ENCODE peak calls at places on chromosomes 5 and 9, in six cellular contexts. L is mesenchymal stem cell, A is IMR-90, X is neuronal stem cell, I is trophoblast cell, U is H9. F is an unnamed sample.

GRCh38 chr9:136352682-136353081 is 10.9 kb downstream of the DNLZ start:
- DNase-seq in X (no peak), L (no peak), A (no peak), U (no peak), I (no peak), F (no peak)

GRCh38 chr9:89770779-89771178 is 166.0 kb downstream of the GADD45G start:
- DNase-seq in A (no peak), U (no peak), I (no peak), L (no peak), X (no peak), F (no peak)

GRCh38 chr5:16983022-16983639 is 47.0 kb upstream of the MYO10 start:
- DNase-seq in U (no peak), A (no peak), X (no peak), L (peak; percentile 55), I (no peak), F (no peak)

GRCh38 chr5:149387982-149388381 is 8.9 kb upstream of the IL17B start:
- DNase-seq in X (no peak), I (no peak), L (peak; percentile 91), A (peak; percentile 84), U (no peak), F (no peak)

GRCh38 chr5:17265041-17265440 is 47.6 kb downstream of the BASP1 start:
- DNase-seq in I (no peak), A (no peak), L (no peak), X (no peak), U (no peak), F (no peak)

GRCh38 chr5:77679791-77680190 is 41.3 kb upstream of the OTP start:
- DNase-seq in A (peak; percentile 57), X (no peak), L (peak; percentile 22), I (peak; percentile 44), U (no peak), F (no peak)

GRCh38 chr9:33187519-33188218 is 20.5 kb upstream of the B4GALT1 start:
- DNase-seq in L (no peak), U (no peak), X (no peak), A (peak; percentile 79), I (no peak), F (peak; percentile 55)

GRCh38 chr5:218457-219289 is 553 bp downstream of the SDHA start:
- DNase-seq in I (peak; percentile 37), A (peak; percentile 19), X (peak; percentile 24), L (peak; percentile 57), U (no peak), F (peak; percentile 39)

GRCh38 chr5:83718195-83718825 is 2.3 kb downstream of the HAPLN1 start:
- DNase-seq in A (peak; percentile 73), L (peak; percentile 80), U (peak; percentile 50), I (peak; percentile 12), X (peak; percentile 57), F (peak; percentile 84)

GRCh38 chr5:66958126-66958983 is 238.2 kb downstream of the CD180 start:
- DNase-seq in X (no peak), L (peak; percentile 49), I (no peak), U (no peak), A (peak; percentile 80), F (peak; percentile 45)

GRCh38 chr9:75054373-75055001 is 26.4 kb upstream of the CARNMT1 start:
- DNase-seq in X (no peak), A (peak; percentile 25), L (no peak), U (no peak), I (peak; percentile 42), F (no peak)

GRCh38 chr5:39191216-39191615 is 28.1 kb downstream of the FYB1 start:
- DNase-seq in X (no peak), A (no peak), I (no peak), U (no peak), L (no peak), F (no peak)

GRCh38 chr9:75452512-75452911 is 364.2 kb downstream of the OSTF1 start:
- DNase-seq in U (no peak), X (no peak), I (no peak), A (no peak), L (no peak), F (no peak)

GRCh38 chr5:151880304-151880703 is 44.3 kb downstream of the GLRA1 start:
- DNase-seq in I (no peak), A (no peak), U (no peak), L (no peak), X (no peak), F (no peak)

GRCh38 chr5:145350501-145350900 is 484.6 kb downstream of the PRELID2 start:
- DNase-seq in A (peak; percentile 85), X (no peak), U (no peak), L (no peak), I (no peak), F (no peak)

GRCh38 chr9:135476561-135476960 is 3.0 kb upstream of the PPP1R26 start:
- DNase-seq in X (no peak), L (no peak), U (no peak), I (no peak), A (no peak), F (no peak)

GRCh38 chr9:524008-524407 is 309.3 kb downstream of the DOCK8 start:
- DNase-seq in L (no peak), U (no peak), A (no peak), I (no peak), X (no peak), F (no peak)

GRCh38 chr5:58717303-58718012 is 134.6 kb downstream of the RAB3C start:
- DNase-seq in A (no peak), L (no peak), U (peak; percentile 34), I (no peak), X (no peak), F (peak; percentile 37)

GRCh38 chr5:172509405-172509781 is 55.1 kb upstream of the SH3PXD2B start:
- DNase-seq in U (peak; percentile 23), A (no peak), I (no peak), X (no peak), L (no peak), F (peak; percentile 17)

GRCh38 chr9:93126825-93127368 is 7.2 kb downstream of the NINJ1 start:
- DNase-seq in A (no peak), X (no peak), L (peak; percentile 41), I (no peak), U (peak; percentile 54), F (peak; percentile 61)

GRCh38 chr9:124770359-124771020 is 621 bp downstream of the NR6A1 start:
- DNase-seq in X (no peak), I (no peak), L (no peak), A (no peak), U (no peak), F (no peak)

GRCh38 chr5:26329562-26330189 is 708.7 kb downstream of the CDH9 start:
- DNase-seq in I (no peak), L (peak; percentile 18), U (no peak), X (peak; percentile 1), A (no peak), F (peak; percentile 20)

GRCh38 chr5:3389471-3390026 is 206.1 kb upstream of the IRX1 start:
- DNase-seq in I (no peak), L (no peak), U (no peak), A (no peak), X (no peak), F (peak; percentile 11)

GRCh38 chr5:11903614-11904269 is 504 bp downstream of the CTNND2 start:
- DNase-seq in X (peak; percentile 69), U (peak; percentile 45), I (peak; percentile 61), A (no peak), L (peak; percentile 14), F (peak; percentile 69)

GRCh38 chr5:963673-964531 is 44.7 kb upstream of the NKD2 start:
- DNase-seq in L (peak; percentile 93), A (peak; percentile 88), X (no peak), I (no peak), U (no peak), F (no peak)

GRCh38 chr5:172642046-172642409 is 965 bp downstream of the NEURL1B start:
- DNase-seq in I (no peak), X (no peak), U (no peak), L (peak; percentile 47), A (peak; percentile 21), F (no peak)

GRCh38 chr5:178131446-178131996 is 707 bp downstream of the RMND5B start:
- DNase-seq in I (no peak), A (no peak), U (no peak), X (no peak), L (peak; percentile 16), F (no peak)

GRCh38 chr5:178125253-178125916 is 5.4 kb upstream of the RMND5B start:
- DNase-seq in U (no peak), L (no peak), I (no peak), A (no peak), X (no peak), F (no peak)

GRCh38 chr5:178129296-178129695 is 1.5 kb upstream of the RMND5B start:
- DNase-seq in U (no peak), I (no peak), X (no peak), L (no peak), A (no peak), F (no peak)

GRCh38 chr5:178126556-178126955 is 4.3 kb upstream of the RMND5B start:
- DNase-seq in U (peak; percentile 92), A (no peak), L (no peak), I (no peak), X (peak; percentile 31), F (peak; percentile 98)

GRCh38 chr5:178130576-178131445 is at the start of gene RMND5B:
- DNase-seq in L (peak; percentile 83), I (peak; percentile 78), U (peak; percentile 80), A (peak; percentile 67), X (peak; percentile 84), F (peak; percentile 87)
- H2BK5ac ChIP-seq in L (peak within 1 kb of the TSS; percentile 74), I (peak within 1 kb of the TSS; percentile 51), U (no peak within 1 kb of the TSS), A (peak within 1 kb of the TSS; percentile 17), X (peak within 1 kb of the TSS; percentile 87), F (no peak within 1 kb of the TSS)

GRCh38 chr9:126507318-126508109 is 106.2 kb upstream of the LMX1B start:
- DNase-seq in A (no peak), L (no peak), X (no peak), U (no peak), I (no peak), F (no peak)
- H3K4ac ChIP-seq in A (no peak overlapping the region), L (no peak overlapping the region), X (no peak overlapping the region), U (no peak overlapping the region), I (no peak overlapping the region), F (no peak overlapping the region)

DNA sequence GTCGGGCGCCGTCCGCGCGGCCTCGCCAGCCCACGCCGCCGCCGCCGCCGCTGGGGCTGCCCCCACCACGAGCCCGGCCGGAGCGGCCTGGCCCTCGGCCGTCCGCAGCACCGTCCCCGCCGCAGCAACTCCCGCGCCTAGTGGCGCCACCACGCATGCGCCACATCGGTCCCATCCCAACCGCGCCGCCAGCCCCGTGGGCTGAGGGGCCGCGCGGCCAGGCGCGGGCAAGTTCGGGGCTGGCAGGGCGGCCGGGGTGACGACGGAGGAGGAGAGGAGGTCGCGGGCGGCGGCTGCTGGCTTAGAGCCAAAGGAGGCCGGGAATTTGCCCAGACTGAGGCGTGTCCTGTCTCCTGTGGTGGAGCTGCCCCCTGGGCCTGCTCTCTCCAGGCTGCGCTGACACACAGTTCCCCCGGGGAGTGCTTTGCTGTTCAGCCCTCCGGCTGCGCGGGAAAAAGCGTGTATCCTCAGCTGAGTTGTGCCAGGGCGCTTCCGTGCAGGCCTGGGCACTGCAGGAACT is at the start of gene TUSC1:
- DNase-seq in U (peak; percentile 50), X (peak; percentile 49), I (peak; percentile 65), A (peak; percentile 61), L (peak; percentile 80), F (peak; percentile 57)
- H4K8ac ChIP-seq in U (no peak within 1 kb of the TSS), X (peak within 1 kb of the TSS; percentile 65), I (peak within 1 kb of the TSS; percentile 99), A (peak within 1 kb of the TSS; percentile 78), L (peak within 1 kb of the TSS; percentile 95), F (peak within 1 kb of the TSS; percentile 88)

GRCh38 chr5:178870411-178870810 is 10.7 kb downstream of the ZNF354B start:
- DNase-seq in A (no peak), U (no peak), X (no peak), I (no peak), L (no peak), F (no peak)
- H2BK5ac ChIP-seq in A (no peak overlapping the region), U (no peak overlapping the region), X (no peak overlapping the region), I (peak overlapping the region; percentile 37), L (no peak overlapping the region), F (no peak overlapping the region)

GRCh38 chr5:138943615-138944173 is 68.6 kb upstream of the LRRTM2 start:
- DNase-seq in I (no peak), L (no peak), A (no peak), U (no peak), X (no peak), F (no peak)
- H3K4ac ChIP-seq in I (no peak overlapping the region), L (no peak overlapping the region), A (no peak overlapping the region), U (no peak overlapping the region), X (no peak overlapping the region), F (no peak overlapping the region)

F was measured in mesendoderm.